ENCODE peak calls at places on chromosomes 1 and 21, in eight cellular contexts. V is substantia nigra, F is Karpas-422, T is heart left ventricle, S is left lung, Z is lower lobe of right lung, Q is germinal center, E is HT-29. L is an unnamed sample.

GRCh38 chr1:208757846-208758245 is 513.7 kb upstream of the PLXNA2 start:
- DNase-seq in Z (no peak), Q (no peak), T (no peak), E (no peak), V (no peak), F (no peak), S (no peak), L (no peak)

GRCh38 chr1:110308247-110308646 is 30.9 kb upstream of the RBM15 start:
- DNase-seq in Z (no peak), T (no peak), Q (no peak), S (no peak), V (no peak), F (no peak), E (no peak), L (no peak)

GRCh38 chr21:35046880-35047229 is 2.2 kb downstream of the RUNX1 start:
- DNase-seq in F (no peak), Q (no peak), T (no peak), Z (no peak), S (no peak), E (no peak), V (no peak), L (no peak)

GRCh38 chr21:19981938-19982337 is 1016.3 kb upstream of the NCAM2 start:
- DNase-seq in Z (no peak), F (no peak), Q (no peak), T (no peak), E (peak; percentile 11), V (no peak), S (no peak), L (no peak)

GRCh38 chr1:81978945-81979344 is 178.2 kb downstream of the ADGRL2 start:
- DNase-seq in T (no peak), E (no peak), Z (no peak), F (no peak), Q (no peak), S (no peak), V (no peak), L (no peak)

GRCh38 chr1:225977937-225978748 is 21.0 kb downstream of the SDE2 start:
- DNase-seq in Z (no peak), S (peak; percentile 9), V (no peak), E (no peak), T (no peak), F (peak; percentile 50), Q (peak; percentile 81), L (no peak)

GRCh38 chr1:49294539-49294938 is 517.8 kb upstream of the BEND5 start:
- DNase-seq in T (no peak), E (no peak), Z (no peak), F (no peak), S (no peak), V (no peak), Q (no peak), L (no peak)

GRCh38 chr21:15390049-15390448 is 325.2 kb upstream of the NRIP1 start:
- DNase-seq in E (no peak), T (no peak), S (no peak), Q (no peak), Z (no peak), F (no peak), V (no peak), L (no peak)

GRCh38 chr1:40853113-40853999 is 8.8 kb downstream of the CITED4 start:
- DNase-seq in E (no peak), T (no peak), Q (no peak), V (no peak), Z (no peak), S (no peak), F (no peak), L (no peak)

GRCh38 chr1:193674292-193674944 is 488.0 kb upstream of the B3GALT2 start:
- DNase-seq in F (no peak), Z (no peak), S (no peak), Q (no peak), E (peak; percentile 26), V (no peak), T (no peak), L (no peak)

GRCh38 chr1:239810071-239810481 is 281.6 kb upstream of the FMN2 start:
- DNase-seq in E (no peak), T (no peak), F (no peak), Z (no peak), V (no peak), S (no peak), Q (no peak), L (no peak)

GRCh38 chr1:56477164-56478111 is 101.9 kb downstream of the PLPP3 start:
- DNase-seq in Z (peak; percentile 79), F (no peak), Q (no peak), E (no peak), V (peak; percentile 29), S (peak; percentile 71), T (peak; percentile 85), L (peak; percentile 89)

GRCh38 chr1:115433483-115433882 is 95.4 kb upstream of the NGF start:
- DNase-seq in Q (no peak), T (no peak), F (no peak), V (no peak), E (no peak), S (no peak), Z (no peak), L (no peak)

GRCh38 chr1:22772054-22772453 is 61.4 kb downstream of the EPHB2 start:
- DNase-seq in F (no peak), S (no peak), Z (no peak), T (no peak), Q (no peak), V (no peak), E (no peak), L (no peak)

GRCh38 chr21:45387506-45387905 is 17.5 kb upstream of the COL18A1 start:
- DNase-seq in Z (no peak), Q (no peak), E (no peak), T (peak; percentile 15), F (no peak), V (no peak), S (no peak), L (peak; percentile 31)

GRCh38 chr1:31954607-31955283 is 16.6 kb upstream of the PTP4A2 start:
- DNase-seq in E (peak; percentile 77), T (peak; percentile 90), S (peak; percentile 93), F (no peak), Z (peak; percentile 89), V (no peak), Q (no peak), L (peak; percentile 91)

GRCh38 chr1:242055921-242056320 is 57.0 kb upstream of the MAP1LC3C start:
- DNase-seq in Q (no peak), T (no peak), F (no peak), E (peak; percentile 1), V (no peak), Z (no peak), S (no peak), L (no peak)

GRCh38 chr1:11795238-11795890 is 10.4 kb downstream of the MTHFR start:
- DNase-seq in F (no peak), Z (no peak), E (no peak), V (no peak), T (no peak), Q (no peak), S (no peak), L (no peak)

GRCh38 chr1:163758977-163759670 is 437.4 kb downstream of the NUF2 start:
- DNase-seq in Q (no peak), E (no peak), F (no peak), Z (no peak), V (no peak), S (no peak), T (no peak), L (no peak)